ENCODE peak calls at places on chromosomes 3 and 15, in nine cellular contexts. Z is transverse colon, L is stomach, I is A549, Y is esophagus muscularis mucosa, E is tibial nerve, C is suprapubic skin, P is sigmoid colon, B is H1. N is an unnamed sample.
A peak's percentile ranks its signal among the peaks of the same experiment; 100 is the strongest.

GRCh38 chr15:95912280-95912625 is 418.2 kb upstream of the NR2F2 start:
- DNase-seq in P (no peak), E (no peak), Y (no peak), B (no peak), Z (no peak), L (no peak), C (no peak), I (no peak), N (no peak)

GRCh38 chr3:14110699-14111098 is 14.0 kb downstream of the CHCHD4 start:
- DNase-seq in B (no peak), L (no peak), Z (no peak), I (no peak), Y (no peak), C (no peak), E (no peak), P (no peak), N (no peak)

GRCh38 chr3:193593666-193594025 is 638 bp downstream of the OPA1 start:
- DNase-seq in I (peak; percentile 7), Z (no peak), E (no peak), L (no peak), P (no peak), Y (no peak), C (no peak), B (no peak), N (no peak)

GRCh38 chr15:63461230-63461629 is 43.2 kb upstream of the USP3 start:
- DNase-seq in Z (no peak), E (no peak), C (no peak), Y (no peak), L (peak; percentile 61), B (peak; percentile 56), I (no peak), P (no peak), N (no peak)

GRCh38 chr3:184677344-184678316 is 34.2 kb downstream of the MAGEF1 start:
- DNase-seq in C (no peak), B (no peak), Z (no peak), E (no peak), I (no peak), L (no peak), Y (no peak), P (no peak), N (no peak)

GRCh38 chr3:111534701-111535100 is 7.3 kb upstream of the CD96 start:
- DNase-seq in Y (no peak), I (no peak), E (no peak), B (no peak), L (no peak), C (no peak), P (no peak), Z (no peak), N (no peak)

GRCh38 chr15:78366342-78366741 is 26.2 kb downstream of the CRABP1 start:
- DNase-seq in P (no peak), I (no peak), Z (no peak), E (no peak), B (no peak), L (no peak), Y (no peak), C (no peak), N (no peak)

GRCh38 chr15:58491499-58492202 is 59.9 kb downstream of the LIPC start:
- DNase-seq in Y (no peak), E (no peak), Z (no peak), I (no peak), B (no peak), P (no peak), C (no peak), L (no peak), N (no peak)

GRCh38 chr15:88256261-88257230 is at the start of gene NTRK3:
- DNase-seq in Y (no peak), Z (no peak), B (no peak), P (no peak), I (peak; percentile 49), E (peak; percentile 30), C (no peak), L (no peak), N (no peak)

GRCh38 chr15:34349769-34350168 is 6.7 kb downstream of the NUTM1 start:
- DNase-seq in Y (no peak), I (no peak), C (no peak), P (no peak), Z (no peak), L (no peak), B (no peak), E (no peak), N (no peak)

GRCh38 chr3:173750095-173750494 is 352.6 kb downstream of the NLGN1 start:
- DNase-seq in E (no peak), Z (no peak), Y (no peak), B (no peak), L (no peak), P (no peak), I (no peak), C (no peak), N (no peak)

GRCh38 chr3:131543714-131544113 is 40.9 kb upstream of the MRPL3 start:
- DNase-seq in Y (no peak), B (no peak), P (peak; percentile 84), E (no peak), I (peak; percentile 73), L (peak; percentile 76), C (no peak), Z (peak; percentile 42), N (peak; percentile 85)

GRCh38 chr3:33942483-33943150 is 144.2 kb downstream of the PDCD6IP start:
- DNase-seq in C (no peak), E (no peak), B (no peak), Z (no peak), P (no peak), Y (peak; percentile 5), L (no peak), I (no peak), N (no peak)

GRCh38 chr3:51988286-51989146 is 5.2 kb downstream of the ACY1 start:
- DNase-seq in Y (no peak), C (no peak), I (no peak), B (no peak), Z (no peak), E (no peak), P (no peak), L (no peak), N (no peak)

GRCh38 chr3:10196389-10197052 is 31.8 kb downstream of the IRAK2 start:
- DNase-seq in Y (no peak), C (no peak), I (no peak), E (peak; percentile 30), P (peak; percentile 75), B (no peak), L (no peak), Z (peak; percentile 33), N (no peak)

GRCh38 chr3:184325715-184326114 is 11.3 kb downstream of the EIF4G1 start:
- DNase-seq in I (no peak), Y (no peak), E (no peak), P (no peak), B (no peak), Z (no peak), C (no peak), L (no peak), N (no peak)

GRCh38 chr15:71465109-71465508 is 345.2 kb upstream of the NR2E3 start:
- DNase-seq in C (no peak), E (no peak), I (no peak), P (no peak), L (no peak), Y (no peak), B (no peak), Z (no peak), N (no peak)

GRCh38 chr3:51637941-51638471 is 33.0 kb upstream of the TEX264 start:
- DNase-seq in B (peak; percentile 58), Y (no peak), E (no peak), I (peak; percentile 83), P (no peak), C (no peak), L (peak; percentile 44), Z (peak; percentile 35), N (no peak)

GRCh38 chr3:142694225-142694624 is 29.6 kb upstream of the TRPC1 start:
- DNase-seq in C (no peak), I (no peak), B (no peak), Z (no peak), L (no peak), P (no peak), E (no peak), Y (no peak), N (no peak)

GRCh38 chr15:92942706-92943105 is 42.6 kb downstream of the CHD2 start:
- DNase-seq in L (no peak), C (no peak), I (no peak), P (no peak), Z (no peak), B (no peak), E (no peak), Y (no peak), N (no peak)
- TF ChIP-seq CTCF in L (no peak), C (no peak), I (no peak), P (no peak), Z (no peak), B (peak; percentile 17), E (no peak), Y (no peak), N (no peak)

GRCh38 chr3:108123326-108123725 is 32.5 kb upstream of the CD47 start:
- DNase-seq in L (no peak), P (no peak), E (no peak), C (no peak), Y (no peak), B (no peak), Z (no peak), I (no peak), N (no peak)
- H3K4me1 ChIP-seq in L (peaks cover 22% of the 10 kb centered on the region), P (no peaks in the 10 kb centered on the region), E (no peaks in the 10 kb centered on the region), C (peaks cover 8% of the 10 kb centered on the region), Y (no peaks in the 10 kb centered on the region), B (no peaks in the 10 kb centered on the region), Z (no peaks in the 10 kb centered on the region), I (no peaks in the 10 kb centered on the region), N (no peaks in the 10 kb centered on the region)

DNA sequence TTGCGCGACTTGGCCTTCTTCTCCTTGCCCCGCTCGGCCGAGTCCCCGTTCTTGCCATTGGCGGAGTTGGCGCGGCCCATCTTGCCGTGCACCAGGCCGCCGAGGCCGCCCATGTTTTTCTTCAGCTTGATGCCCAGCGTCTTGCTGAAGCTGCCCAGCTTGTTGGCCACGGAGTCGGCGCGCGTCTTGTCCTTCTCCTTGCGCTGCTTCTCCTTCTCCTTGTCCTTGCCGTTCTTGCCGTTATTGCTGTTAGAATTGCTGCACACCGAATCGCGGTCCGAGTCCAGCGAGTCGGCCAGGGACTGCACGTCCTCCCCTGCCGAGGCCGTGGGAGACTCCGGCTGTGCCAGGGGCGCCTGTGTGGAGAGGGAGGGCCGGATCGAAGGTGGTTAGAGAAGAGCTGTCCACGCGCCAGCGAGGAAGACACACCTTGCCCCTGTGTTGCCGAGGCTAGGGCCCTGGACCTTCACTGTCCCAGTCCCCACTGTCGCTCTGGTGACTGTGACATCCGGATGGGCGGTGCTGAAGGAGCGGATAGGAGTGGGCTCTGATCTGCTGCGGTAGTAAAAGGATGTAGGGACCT is 157.8 kb downstream of the KLF13 start:
- DNase-seq in I (no peak), E (no peak), C (peak; percentile 67), Z (peak; percentile 6), P (no peak), B (no peak), Y (no peak), L (peak; percentile 23), N (no peak)
- TF ChIP-seq EP300 in I (no peak), E (no peak), C (no peak), Z (no peak), P (no peak), B (no peak), Y (no peak), L (no peak), N (no peak)

DNA sequence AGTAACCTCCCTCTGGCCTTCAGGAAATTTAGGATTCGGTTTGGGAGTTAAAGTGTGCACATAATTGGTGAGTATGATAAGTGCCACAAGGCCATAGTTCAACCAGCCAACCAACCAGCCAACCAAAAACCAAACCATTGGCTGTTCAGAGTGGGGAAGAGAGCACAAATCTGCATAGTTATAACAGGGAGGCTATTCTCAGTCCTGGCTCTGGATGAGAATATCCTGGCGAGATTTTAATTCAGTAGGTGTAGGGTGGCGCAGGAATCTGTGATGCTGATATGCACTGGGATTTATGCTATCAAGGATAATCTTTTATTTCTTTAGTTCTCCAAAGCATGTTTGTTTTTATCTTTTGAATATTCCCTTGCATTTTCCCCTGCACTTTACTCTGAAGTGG is 49.1 kb downstream of the AKAP13 start:
- DNase-seq in L (no peak), Z (no peak), C (no peak), Y (no peak), E (no peak), I (no peak), B (no peak), P (no peak), N (no peak)
- TF ChIP-seq CTCF in L (no peak), Z (no peak), C (no peak), Y (no peak), E (no peak), I (no peak), B (no peak), P (no peak), N (no peak)